ENCODE peak calls at places on chromosome 18, in six cellular contexts. D is CD8-positive, alpha-beta memory T cell; G is naive thymus-derived CD4-positive, alpha-beta T cell; B is hepatocyte; T is transverse colon; L is mammary epithelial cell. K is an unnamed sample.

GRCh38 chr18:24656571-24656971 is 196.1 kb downstream of the HRH4 start:
- DNase-seq in L (peak), T (no peak), B (no peak), D (no peak), G (no peak), K (no peak)

GRCh38 chr18:41372266-41372665 is 582.8 kb upstream of the PIK3C3 start:
- DNase-seq in D (no peak), B (no peak), G (no peak), L (no peak), T (no peak), K (no peak)

GRCh38 chr18:39788395-39788794 is 2166.6 kb upstream of the PIK3C3 start:
- DNase-seq in L (peak), G (no peak), D (no peak), T (no peak), B (no peak), K (no peak)

GRCh38 chr18:6009751-6010150 is 114.4 kb upstream of the TMEM200C start:
- DNase-seq in D (no peak), G (no peak), T (no peak), B (no peak), L (no peak), K (no peak)

GRCh38 chr18:78629426-78629825 is 350.2 kb upstream of the SALL3 start:
- DNase-seq in D (no peak), L (no peak), B (no peak), T (no peak), G (no peak), K (no peak)

GRCh38 chr18:53534695-53535094 is 689.8 kb downstream of the MBD2 start:
- DNase-seq in L (no peak), B (no peak), D (no peak), G (no peak), T (no peak), K (no peak)

GRCh38 chr18:23889907-23890306 is 124.6 kb upstream of the TTC39C start:
- DNase-seq in G (no peak), L (no peak), B (no peak), D (no peak), T (no peak), K (no peak)

GRCh38 chr18:27712066-27712465 is 464.9 kb downstream of the CDH2 start:
- DNase-seq in T (no peak), G (no peak), D (no peak), L (no peak), B (peak), K (no peak)

GRCh38 chr18:52060612-52061259 is 279.3 kb upstream of the DCC start:
- DNase-seq in D (no peak), T (no peak), G (no peak), L (no peak), B (no peak), K (no peak)

DNA sequence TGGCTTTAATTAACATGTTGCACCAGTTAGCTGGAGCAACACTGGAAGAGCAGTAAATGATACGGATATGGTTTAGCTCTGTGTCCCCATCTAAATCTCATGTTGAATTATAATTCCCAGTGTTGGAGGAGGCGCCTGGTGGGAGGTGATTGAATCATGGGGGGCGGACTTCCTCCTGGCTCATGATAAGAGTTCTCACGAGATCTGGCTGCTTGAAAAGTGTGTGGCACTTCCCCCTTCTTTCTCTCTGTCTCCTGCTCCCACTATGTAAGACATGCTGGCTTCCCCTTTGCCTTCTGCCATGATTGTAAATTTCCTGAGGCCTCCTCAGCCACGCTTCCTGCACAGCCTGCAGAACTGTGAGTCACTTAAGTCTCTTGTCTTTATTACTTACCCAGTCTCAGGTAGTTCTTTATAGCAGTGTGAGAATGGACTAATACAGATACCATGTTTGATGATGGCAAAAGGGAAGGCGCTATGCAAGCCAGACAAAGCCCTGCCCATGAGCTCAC is 963.6 kb downstream of the SOCS6 start:
- DNase-seq in D (no peak), B (no peak), T (no peak), L (no peak), G (no peak), K (no peak)
- H3K27ac ChIP-seq in D (no peak), B (no peak), T (no peak), L (no peak), G (no peak), K (no peak)

GRCh38 chr18:9106094-9106493 is 3.6 kb downstream of the NDUFV2 start:
- DNase-seq in B (no peak), G (no peak), D (no peak), T (no peak), L (no peak), K (no peak)
- H3K27ac ChIP-seq in B (peak), G (peak), D (peak), T (peak), L (no peak), K (peak)

GRCh38 chr18:62281684-62282083 is 43.4 kb upstream of the TNFRSF11A start:
- DNase-seq in L (peak), G (no peak), B (no peak), D (no peak), T (no peak), K (no peak)
- H3K27ac ChIP-seq in L (peak), G (no peak), B (no peak), D (no peak), T (no peak), K (peak)

GRCh38 chr18:76428396-76429261 is 66.4 kb downstream of the ZNF516 start:
- DNase-seq in B (no peak), T (peak), D (no peak), L (no peak), G (no peak), K (no peak)
- H3K27ac ChIP-seq in B (no peak), T (no peak), D (no peak), L (no peak), G (no peak), K (no peak)

GRCh38 chr18:48975221-48975816 is 24.6 kb upstream of the SMAD7 start:
- DNase-seq in G (no peak), B (no peak), D (no peak), L (no peak), T (no peak), K (no peak)

GRCh38 chr18:48973731-48974130 is 23.0 kb upstream of the SMAD7 start:
- DNase-seq in L (peak), D (no peak), B (peak), G (no peak), T (peak), K (no peak)

GRCh38 chr18:48977914-48978313 is 27.1 kb upstream of the SMAD7 start:
- DNase-seq in G (no peak), D (no peak), B (no peak), T (no peak), L (no peak), K (no peak)

GRCh38 chr18:48975817-48976649 is 25.3 kb upstream of the SMAD7 start:
- DNase-seq in L (peak), B (peak), T (peak), D (peak), G (no peak), K (peak)

GRCh38 chr18:48974304-48975220 is 23.8 kb upstream of the SMAD7 start:
- DNase-seq in T (no peak), L (no peak), G (no peak), B (peak), D (no peak), K (peak)
- H3K27ac ChIP-seq in T (peak), L (no peak), G (no peak), B (peak), D (no peak), K (peak)

K was measured in ascending aorta.